ENCODE peak calls at places on chromosomes 12 and 14, in ten cellular contexts. W is right atrium auricular region; G is fibroblast of lung; B is mammary epithelial cell; U is CD8-positive, alpha-beta memory T cell; H is lower lobe of right lung; Q is transverse colon; V is aorta; R is neuronal stem cell; X is hepatocyte. M is an unnamed sample. For H3K4me1, the result is how much of the 10 kb centered on the place peaks cover.

GRCh38 chr14:69325086-69325485 is 65.1 kb downstream of the GALNT16 start:
- DNase-seq in H (no peak), X (no peak), Q (no peak), G (no peak), R (no peak), U (no peak), B (no peak), V (no peak), W (no peak), M (peak)

GRCh38 chr12:79331870-79332269 is 358.9 kb downstream of the PAWR start:
- DNase-seq in G (no peak), U (no peak), R (no peak), V (no peak), W (no peak), H (no peak), B (no peak), X (no peak), Q (no peak), M (no peak)

GRCh38 chr14:38254565-38255407 is 1.1 kb downstream of the CLEC14A start:
- DNase-seq in U (no peak), R (no peak), H (no peak), V (peak), Q (no peak), G (peak), W (no peak), X (no peak), B (no peak), M (no peak)

GRCh38 chr14:36134026-36134425 is 42.5 kb downstream of the PTCSC3 start:
- DNase-seq in V (no peak), X (no peak), W (no peak), G (no peak), H (no peak), R (no peak), U (no peak), B (no peak), Q (no peak), M (no peak)

GRCh38 chr12:108568653-108569154 is 6.3 kb downstream of the ISCU start:
- DNase-seq in W (no peak), V (no peak), B (no peak), H (no peak), G (no peak), R (no peak), U (peak), Q (peak), X (no peak), M (no peak)

GRCh38 chr12:40618621-40619020 is 73.6 kb upstream of the CNTN1 start:
- DNase-seq in B (no peak), R (no peak), Q (no peak), G (no peak), H (no peak), X (no peak), U (no peak), V (no peak), W (no peak), M (no peak)

GRCh38 chr14:79967001-79967400 is 244.3 kb downstream of the DIO2 start:
- DNase-seq in G (no peak), U (no peak), W (no peak), H (no peak), V (no peak), X (no peak), Q (no peak), R (no peak), B (no peak), M (no peak)

GRCh38 chr14:89748004-89748403 is 206.5 kb downstream of the EFCAB11 start:
- DNase-seq in U (no peak), R (no peak), B (peak), G (peak), V (no peak), Q (no peak), X (no peak), W (no peak), H (no peak), M (no peak)

GRCh38 chr14:51398898-51399297 is 158.9 kb downstream of the TMX1 start:
- DNase-seq in B (peak), V (peak), H (no peak), U (no peak), X (no peak), Q (no peak), W (peak), G (peak), R (no peak), M (peak)

GRCh38 chr14:23443411-23443812 is 8.0 kb upstream of the MYH7 start:
- DNase-seq in G (no peak), V (no peak), X (no peak), H (no peak), R (no peak), Q (no peak), U (no peak), W (peak), B (no peak), M (no peak)

GRCh38 chr12:92224685-92225331 is 79.2 kb upstream of the BTG1 start:
- DNase-seq in V (no peak), R (no peak), G (peak), Q (no peak), W (no peak), B (peak), H (no peak), X (peak), U (no peak), M (peak)

GRCh38 chr14:29236848-29237247 is 470.3 kb downstream of the FOXG1 start:
- DNase-seq in G (peak), U (no peak), R (no peak), W (no peak), X (no peak), Q (no peak), B (no peak), H (no peak), V (no peak), M (no peak)

GRCh38 chr12:57237952-57238853 is 8.7 kb downstream of the SHMT2 start:
- DNase-seq in W (no peak), B (no peak), V (no peak), H (peak), G (peak), U (no peak), X (no peak), Q (peak), R (no peak), M (peak)

GRCh38 chr14:31576949-31577348 is 15.7 kb downstream of the NUBPL start:
- DNase-seq in X (no peak), U (no peak), R (no peak), V (no peak), Q (no peak), H (no peak), B (no peak), G (no peak), W (no peak), M (no peak)

GRCh38 chr12:39267886-39268285 is 175.0 kb downstream of the KIF21A start:
- DNase-seq in Q (no peak), H (no peak), V (no peak), R (no peak), B (no peak), G (no peak), X (no peak), W (no peak), U (no peak), M (no peak)

GRCh38 chr14:50299585-50299984 is 12.4 kb downstream of the L2HGDH start:
- DNase-seq in U (no peak), G (no peak), B (no peak), R (no peak), W (no peak), Q (no peak), V (no peak), X (no peak), H (no peak), M (no peak)

GRCh38 chr12:57456145-57456700 is 1.1 kb downstream of the INHBE start:
- DNase-seq in H (no peak), W (no peak), V (peak), G (peak), X (peak), R (peak), Q (no peak), B (peak), U (peak), M (peak)

GRCh38 chr14:69331206-69331605 is 66.9 kb downstream of the ERH start:
- DNase-seq in R (no peak), V (no peak), H (no peak), W (no peak), X (no peak), G (no peak), Q (no peak), U (no peak), B (no peak), M (peak)

GRCh38 chr12:100044266-100044665 is 59.5 kb upstream of the ANKS1B start:
- DNase-seq in H (no peak), U (no peak), V (no peak), Q (no peak), B (no peak), W (no peak), X (no peak), R (no peak), G (no peak), M (no peak)

GRCh38 chr12:26546535-26547314 is 286.3 kb downstream of the ITPR2 start:
- DNase-seq in B (no peak), V (no peak), W (no peak), H (no peak), R (no peak), X (no peak), U (no peak), Q (no peak), G (no peak), M (no peak)

GRCh38 chr14:84760506-84760905 is 769.4 kb upstream of the FLRT2 start:
- DNase-seq in Q (no peak), R (no peak), W (no peak), B (no peak), U (no peak), V (no peak), G (no peak), X (no peak), H (no peak), M (no peak)

GRCh38 chr12:96063046-96063445 is 27.7 kb upstream of the LTA4H start:
- DNase-seq in R (no peak), B (no peak), Q (no peak), V (no peak), G (peak), X (no peak), U (peak), H (no peak), W (no peak), M (peak)

GRCh38 chr12:71208053-71208685 is 50.4 kb upstream of the TSPAN8 start:
- DNase-seq in U (no peak), V (no peak), G (no peak), B (no peak), H (no peak), W (no peak), Q (no peak), R (peak), X (no peak), M (no peak)

GRCh38 chr14:21913759-21914158 is 240.1 kb upstream of the OR4E1 start:
- DNase-seq in X (peak), U (peak), H (peak), G (peak), W (peak), V (peak), Q (peak), R (peak), B (peak), M (no peak)

DNA sequence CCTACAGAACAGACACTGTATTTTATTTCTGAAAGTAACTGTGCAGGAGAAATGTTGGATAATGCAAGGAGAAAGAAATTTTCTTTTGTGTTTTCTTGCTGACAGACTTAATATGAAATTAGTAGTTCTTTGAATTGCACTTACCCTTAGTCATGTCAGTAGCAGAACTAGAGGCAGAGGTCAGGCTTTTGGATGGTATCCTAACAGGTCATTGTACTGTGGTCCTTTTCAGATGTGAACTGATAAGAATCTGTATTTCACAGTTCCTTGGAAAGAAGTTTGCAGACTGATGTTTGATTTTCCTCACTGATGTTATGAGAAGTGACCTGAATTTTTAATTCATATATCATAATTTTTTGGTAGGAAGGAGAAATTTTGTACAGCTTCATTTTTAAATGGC is 46.0 kb downstream of the VRK1 start:
- DNase-seq in G (no peak), U (no peak), B (no peak), X (no peak), R (no peak), Q (no peak), W (no peak), V (no peak), H (no peak), M (no peak)
- H3K4me1 ChIP-seq in G (under half), U (under half), B (under half), X (under half), R (under half), Q (under half), W (under half), V (under half), H (under half), M (under half)

DNA sequence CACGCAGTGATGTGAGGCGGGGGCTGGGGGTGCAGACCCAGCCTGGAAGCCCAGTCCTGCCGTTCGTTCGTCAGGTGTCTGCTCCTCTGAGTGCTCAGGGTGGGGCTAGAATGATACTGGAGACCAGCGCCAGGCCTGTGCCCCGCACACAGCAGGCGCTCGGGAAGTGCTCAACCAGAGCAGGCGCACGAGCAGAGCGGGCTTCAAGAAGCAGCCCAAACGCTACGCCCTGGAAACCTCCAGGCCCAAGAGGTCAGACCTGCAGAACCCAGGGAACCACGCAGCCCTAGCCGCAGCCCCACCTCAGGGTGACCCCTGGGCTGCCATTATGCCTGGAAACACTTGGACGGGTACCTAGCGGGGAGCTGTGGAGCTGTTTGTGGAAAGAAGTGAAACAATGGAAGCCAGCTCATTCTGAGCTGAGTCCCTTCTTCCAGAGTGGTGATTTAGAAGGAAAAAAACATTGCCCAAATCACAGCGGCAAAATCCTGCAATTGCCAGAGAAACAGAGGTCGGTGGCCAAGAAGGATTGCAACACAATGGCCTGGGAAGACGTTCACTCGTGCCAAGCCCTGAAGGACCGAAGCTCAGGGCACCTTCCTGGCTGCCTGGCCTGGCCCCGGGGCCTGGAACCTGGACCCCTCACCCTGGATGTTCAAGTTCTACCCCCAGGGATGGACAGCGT is 40.5 kb upstream of the DIO3 start:
- DNase-seq in U (no peak), W (peak), Q (no peak), R (no peak), H (no peak), G (peak), B (no peak), V (peak), X (no peak), M (no peak)
- H3K4me1 ChIP-seq in U (under half), W (under half), Q (under half), R (under half), H (under half), G (under half), B (under half), V (under half), X (under half), M (under half)

GRCh38 chr14:100555436-100556067 is 31.7 kb downstream of the BEGAIN start:
- DNase-seq in R (no peak), Q (no peak), B (no peak), G (no peak), V (no peak), U (no peak), H (no peak), W (no peak), X (no peak), M (no peak)
- H3K4me1 ChIP-seq in R (under half), Q (under half), B (under half), G (under half), V (under half), U (under half), H (under half), W (under half), X (under half), M (under half)

GRCh38 chr14:103091041-103091882 is 3.3 kb upstream of the EXOC3L4 start:
- DNase-seq in X (peak), V (no peak), R (peak), H (peak), B (no peak), G (peak), Q (peak), U (peak), W (no peak), M (peak)
- H3K4me1 ChIP-seq in X (under half), V (under half), R (under half), H (under half), B (under half), G (under half), Q (under half), U (under half), W (under half), M (under half)

DNA sequence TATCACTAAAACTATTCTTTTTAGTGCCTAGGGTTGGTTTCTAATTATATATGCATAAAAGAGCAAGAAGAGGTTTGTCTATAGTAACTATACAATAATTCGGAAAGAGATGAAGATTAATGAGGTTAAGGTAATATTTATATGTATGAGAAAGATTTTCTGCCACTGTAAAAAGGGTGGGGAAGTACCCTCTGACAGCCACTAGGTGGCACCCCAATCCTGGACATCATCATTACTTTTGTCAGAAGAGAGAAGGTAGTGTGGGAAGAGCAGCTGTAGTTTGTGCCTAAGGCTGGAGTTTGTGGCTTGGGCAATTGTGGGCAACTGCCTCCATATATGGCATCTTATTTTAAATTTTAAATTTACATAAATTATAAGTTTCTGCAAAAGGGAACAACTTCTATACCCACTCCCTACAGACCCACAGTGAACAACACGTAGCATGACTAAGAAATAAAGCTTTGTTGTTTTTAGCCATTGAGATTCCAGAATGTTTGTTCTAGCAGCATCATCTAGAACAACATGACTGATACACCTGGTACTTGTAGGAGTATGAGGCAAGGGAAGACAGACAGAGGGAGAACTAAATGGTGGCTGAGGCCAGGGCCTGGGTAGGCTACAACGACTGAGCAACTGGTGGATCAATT is 34.4 kb upstream of the SYCP3 start:
- DNase-seq in H (peak), X (peak), V (peak), G (peak), B (peak), R (peak), U (peak), Q (peak), W (peak), M (peak)
- H3K4me1 ChIP-seq in H (under half), X (under half), V (under half), G (under half), B (under half), R (under half), U (under half), Q (under half), W (under half), M (under half)

GRCh38 chr12:6226701-6227096 is 26.5 kb downstream of the CD9 start:
- DNase-seq in U (no peak), X (peak), R (no peak), G (no peak), Q (peak), B (peak), V (peak), W (no peak), H (peak), M (no peak)

GRCh38 chr12:6228535-6229223 is 28.5 kb downstream of the CD9 start:
- DNase-seq in V (peak), U (no peak), R (no peak), W (no peak), H (no peak), Q (peak), B (no peak), G (peak), X (peak), M (no peak)

GRCh38 chr12:6225630-6226001 is 25.4 kb downstream of the CD9 start:
- DNase-seq in H (no peak), R (no peak), W (no peak), X (peak), V (no peak), G (no peak), B (no peak), U (no peak), Q (no peak), M (no peak)

GRCh38 chr12:6224550-6224949 is 24.4 kb downstream of the CD9 start:
- DNase-seq in B (peak), H (no peak), R (no peak), V (peak), W (no peak), Q (peak), U (no peak), G (peak), X (peak), M (peak)

GRCh38 chr12:6226002-6226700 is 26.0 kb downstream of the CD9 start:
- DNase-seq in X (peak), Q (peak), W (peak), H (no peak), G (peak), U (no peak), B (peak), R (no peak), V (peak), M (peak)
- H3K4me1 ChIP-seq in X (half or more), Q (half or more), W (under half), H (half or more), G (under half), U (under half), B (half or more), R (half or more), V (under half), M (under half)

GRCh38 chr12:62250671-62251608 is 9.3 kb upstream of the USP15 start:
- DNase-seq in G (peak), B (peak), H (no peak), U (no peak), X (no peak), R (no peak), V (no peak), W (no peak), Q (no peak), M (no peak)

GRCh38 chr12:62254967-62255366 is 5.2 kb upstream of the USP15 start:
- DNase-seq in R (no peak), G (no peak), W (no peak), Q (no peak), H (no peak), U (no peak), V (no peak), B (no peak), X (no peak), M (no peak)

GRCh38 chr12:62249419-62249818 is 10.8 kb upstream of the USP15 start:
- DNase-seq in V (no peak), X (no peak), H (no peak), W (no peak), U (no peak), Q (no peak), R (no peak), B (no peak), G (no peak), M (no peak)

GRCh38 chr12:62251609-62251958 is 8.6 kb upstream of the USP15 start:
- DNase-seq in V (no peak), B (no peak), H (no peak), X (no peak), Q (no peak), G (no peak), W (no peak), R (no peak), U (no peak), M (no peak)

GRCh38 chr12:62252576-62252975 is 7.6 kb upstream of the USP15 start:
- DNase-seq in X (no peak), Q (no peak), G (no peak), B (no peak), U (no peak), V (no peak), W (no peak), H (no peak), R (no peak), M (no peak)
- H3K4me1 ChIP-seq in X (under half), Q (under half), G (under half), B (under half), U (under half), V (under half), W (under half), H (under half), R (under half), M (under half)